ENCODE peak calls at places on chromosomes 5 and 9, in eight cellular contexts. M is NCI-H1436, V is C1 segment of cervical spinal cord, T is GM04504, P is caudate nucleus, I is LHCN-M2, D is WTC11, H is PC-3. U is an unnamed sample.

GRCh38 chr5:36607114-36607561 is 732 bp downstream of the SLC1A3 start:
- DNase-seq in P (no peak), D (no peak), V (peak), M (no peak), T (no peak), H (peak), I (peak), U (peak)

GRCh38 chr9:97962575-97962974 is 20.6 kb upstream of the ANP32B start:
- DNase-seq in V (no peak), D (no peak), I (no peak), H (no peak), P (no peak), M (no peak), T (no peak), U (no peak)

GRCh38 chr5:32852535-32852934 is 141.4 kb downstream of the NPR3 start:
- DNase-seq in P (no peak), H (peak), M (no peak), I (peak), T (no peak), V (no peak), D (peak), U (peak)

GRCh38 chr5:144404021-144404420 is 233.3 kb downstream of the KCTD16 start:
- DNase-seq in T (no peak), H (no peak), D (no peak), V (no peak), M (no peak), P (no peak), I (no peak), U (no peak)

GRCh38 chr5:165495829-165496380 is 1990.5 kb downstream of the MAT2B start:
- DNase-seq in M (no peak), I (no peak), H (no peak), V (no peak), D (no peak), P (no peak), T (no peak), U (no peak)

GRCh38 chr5:95891499-95891898 is 69.0 kb upstream of the GLRX start:
- DNase-seq in V (no peak), P (no peak), H (no peak), M (no peak), D (no peak), T (no peak), I (no peak), U (no peak)

GRCh38 chr9:112119225-112120045 is 55.7 kb downstream of the SUSD1 start:
- DNase-seq in T (no peak), M (no peak), H (no peak), P (no peak), V (no peak), D (no peak), I (no peak), U (peak)

GRCh38 chr9:75152416-75152815 is 64.1 kb downstream of the OSTF1 start:
- DNase-seq in T (no peak), M (no peak), H (no peak), D (no peak), P (no peak), V (no peak), I (no peak), U (no peak)

GRCh38 chr5:93756372-93756771 is 15.0 kb upstream of the POU5F2 start:
- DNase-seq in D (no peak), T (no peak), P (no peak), V (no peak), I (no peak), M (no peak), H (no peak), U (no peak)